ENCODE peak calls at places on chromosomes 13 and 19, in five cellular contexts. One of them, this sample, is unnamed.

GRCh38 chr19:54188224-54188871 is 1.0 kb downstream of the MBOAT7 start:
- DNase-seq in GM23338: peak; percentile 45
- DNase-seq in bronchial epithelial cell: no peak
- DNase-seq in activated B cell treated with CpG ODN at 0.5 μM for 24 hours: no peak
- DNase-seq in neural crest cell: no peak
- DNase-seq in this sample: no peak

GRCh38 chr19:47109541-47110375 is 3.8 kb downstream of the ZC3H4 start:
- DNase-seq in neural crest cell: peak; percentile 31
- DNase-seq in GM23338: peak; percentile 52
- DNase-seq in bronchial epithelial cell: peak; percentile 63
- DNase-seq in activated B cell treated with CpG ODN at 0.5 μM for 24 hours: no peak
- DNase-seq in this sample: no peak

GRCh38 chr13:64910061-64910460 is 2320.1 kb downstream of the PCDH9 start:
- DNase-seq in neural crest cell: no peak
- DNase-seq in activated B cell treated with CpG ODN at 0.5 μM for 24 hours: no peak
- DNase-seq in bronchial epithelial cell: peak; percentile 66
- DNase-seq in GM23338: no peak
- DNase-seq in this sample: no peak

GRCh38 chr19:40687525-40688016 is 2.9 kb downstream of the NUMBL start:
- DNase-seq in bronchial epithelial cell: peak; percentile 80
- DNase-seq in neural crest cell: no peak
- DNase-seq in activated B cell treated with CpG ODN at 0.5 μM for 24 hours: peak; percentile 54
- DNase-seq in GM23338: no peak
- DNase-seq in this sample: no peak

GRCh38 chr13:43030548-43030947 is 7.2 kb downstream of the DNAJC15 start:
- DNase-seq in bronchial epithelial cell: no peak
- DNase-seq in neural crest cell: no peak
- DNase-seq in activated B cell treated with CpG ODN at 0.5 μM for 24 hours: no peak
- DNase-seq in GM23338: no peak
- DNase-seq in this sample: no peak

GRCh38 chr13:29810898-29811297 is 39.5 kb downstream of the UBL3 start:
- DNase-seq in neural crest cell: no peak
- DNase-seq in bronchial epithelial cell: no peak
- DNase-seq in activated B cell treated with CpG ODN at 0.5 μM for 24 hours: no peak
- DNase-seq in GM23338: no peak
- DNase-seq in this sample: no peak

GRCh38 chr13:101451641-101452040 is 834 bp upstream of the ITGBL1 start:
- DNase-seq in bronchial epithelial cell: no peak
- DNase-seq in GM23338: no peak
- DNase-seq in neural crest cell: no peak
- DNase-seq in activated B cell treated with CpG ODN at 0.5 μM for 24 hours: no peak
- DNase-seq in this sample: no peak

GRCh38 chr13:98055623-98056022 is 87.3 kb upstream of the FARP1 start:
- DNase-seq in GM23338: no peak
- DNase-seq in neural crest cell: no peak
- DNase-seq in activated B cell treated with CpG ODN at 0.5 μM for 24 hours: no peak
- DNase-seq in bronchial epithelial cell: no peak
- DNase-seq in this sample: no peak

GRCh38 chr19:33953592-33953991 is 156.9 kb downstream of the KCTD15 start:
- DNase-seq in activated B cell treated with CpG ODN at 0.5 μM for 24 hours: no peak
- DNase-seq in GM23338: peak; percentile 25
- DNase-seq in neural crest cell: no peak
- DNase-seq in bronchial epithelial cell: no peak
- DNase-seq in this sample: no peak

GRCh38 chr19:38290631-38291147 is 13.4 kb upstream of the C19orf33 start:
- DNase-seq in bronchial epithelial cell: peak; percentile 94
- DNase-seq in neural crest cell: no peak
- DNase-seq in GM23338: no peak
- DNase-seq in activated B cell treated with CpG ODN at 0.5 μM for 24 hours: no peak
- DNase-seq in this sample: no peak

GRCh38 chr13:23656637-23657036 is 86.4 kb downstream of the TNFRSF19 start:
- DNase-seq in bronchial epithelial cell: peak; percentile 67
- DNase-seq in neural crest cell: no peak
- DNase-seq in GM23338: no peak
- DNase-seq in activated B cell treated with CpG ODN at 0.5 μM for 24 hours: no peak
- DNase-seq in this sample: no peak

GRCh38 chr19:16297575-16298178 is 26.9 kb upstream of the KLF2 start:
- DNase-seq in bronchial epithelial cell: no peak
- DNase-seq in GM23338: no peak
- DNase-seq in neural crest cell: no peak
- DNase-seq in activated B cell treated with CpG ODN at 0.5 μM for 24 hours: no peak
- DNase-seq in this sample: no peak

GRCh38 chr13:21616880-21617279 is 12.9 kb upstream of the MICU2 start:
- DNase-seq in neural crest cell: peak; percentile 27
- DNase-seq in GM23338: no peak
- DNase-seq in activated B cell treated with CpG ODN at 0.5 μM for 24 hours: no peak
- DNase-seq in bronchial epithelial cell: no peak
- DNase-seq in this sample: no peak

GRCh38 chr13:104855581-104855980 is 1679.9 kb downstream of the EFNB2 start:
- DNase-seq in bronchial epithelial cell: no peak
- DNase-seq in activated B cell treated with CpG ODN at 0.5 μM for 24 hours: no peak
- DNase-seq in GM23338: no peak
- DNase-seq in neural crest cell: no peak
- DNase-seq in this sample: no peak

GRCh38 chr13:25978961-25979360 is 72.9 kb downstream of the SHISA2 start:
- DNase-seq in activated B cell treated with CpG ODN at 0.5 μM for 24 hours: no peak
- DNase-seq in GM23338: no peak
- DNase-seq in bronchial epithelial cell: no peak
- DNase-seq in neural crest cell: no peak
- DNase-seq in this sample: no peak

GRCh38 chr19:36114763-36115452 is at the start of gene POLR2I:
- DNase-seq in neural crest cell: peak; percentile 99
- DNase-seq in activated B cell treated with CpG ODN at 0.5 μM for 24 hours: peak; percentile 93
- DNase-seq in GM23338: peak; percentile 100
- DNase-seq in bronchial epithelial cell: peak; percentile 98
- DNase-seq in this sample: peak; percentile 98

GRCh38 chr13:106796280-106797047 is 228.5 kb upstream of the ARGLU1 start:
- DNase-seq in activated B cell treated with CpG ODN at 0.5 μM for 24 hours: no peak
- DNase-seq in neural crest cell: no peak
- DNase-seq in bronchial epithelial cell: no peak
- DNase-seq in GM23338: peak; percentile 96
- DNase-seq in this sample: no peak

GRCh38 chr13:79459906-79460305 is 21.0 kb upstream of the NDFIP2 start:
- DNase-seq in bronchial epithelial cell: peak; percentile 74
- DNase-seq in neural crest cell: no peak
- DNase-seq in activated B cell treated with CpG ODN at 0.5 μM for 24 hours: no peak
- DNase-seq in GM23338: no peak
- DNase-seq in this sample: no peak

GRCh38 chr19:41868120-41868988 is 8.3 kb downstream of the RPS19 start:
- DNase-seq in activated B cell treated with CpG ODN at 0.5 μM for 24 hours: no peak
- DNase-seq in bronchial epithelial cell: no peak
- DNase-seq in GM23338: no peak
- DNase-seq in neural crest cell: no peak
- DNase-seq in this sample: no peak

GRCh38 chr13:100636004-100636403 is 38.6 kb downstream of the TMTC4 start:
- DNase-seq in neural crest cell: no peak
- DNase-seq in GM23338: no peak
- DNase-seq in activated B cell treated with CpG ODN at 0.5 μM for 24 hours: no peak
- DNase-seq in bronchial epithelial cell: no peak
- DNase-seq in this sample: no peak

GRCh38 chr19:51637362-51637978 is 7.3 kb upstream of the SIGLEC5 start:
- DNase-seq in activated B cell treated with CpG ODN at 0.5 μM for 24 hours: no peak
- DNase-seq in bronchial epithelial cell: peak; percentile 1
- DNase-seq in neural crest cell: no peak
- DNase-seq in GM23338: peak; percentile 59
- DNase-seq in this sample: no peak

GRCh38 chr13:108463365-108463764 is 166.0 kb upstream of the MYO16 start:
- DNase-seq in neural crest cell: no peak
- DNase-seq in bronchial epithelial cell: peak; percentile 98
- DNase-seq in GM23338: no peak
- DNase-seq in activated B cell treated with CpG ODN at 0.5 μM for 24 hours: no peak
- DNase-seq in this sample: no peak

GRCh38 chr13:84702174-84702573 is 819.9 kb upstream of the SLITRK1 start:
- DNase-seq in GM23338: no peak
- DNase-seq in activated B cell treated with CpG ODN at 0.5 μM for 24 hours: no peak
- DNase-seq in neural crest cell: no peak
- DNase-seq in bronchial epithelial cell: no peak
- DNase-seq in this sample: no peak

GRCh38 chr13:74438911-74439310 is 304.7 kb upstream of the KLF12 start:
- DNase-seq in GM23338: no peak
- DNase-seq in neural crest cell: no peak
- DNase-seq in bronchial epithelial cell: no peak
- DNase-seq in activated B cell treated with CpG ODN at 0.5 μM for 24 hours: no peak
- DNase-seq in this sample: no peak

GRCh38 chr13:102698649-102698980 is 3.8 kb upstream of the METTL21C start:
- DNase-seq in GM23338: no peak
- DNase-seq in bronchial epithelial cell: no peak
- DNase-seq in neural crest cell: no peak
- DNase-seq in activated B cell treated with CpG ODN at 0.5 μM for 24 hours: no peak
- DNase-seq in this sample: no peak

GRCh38 chr13:42968906-42969305 is 23.1 kb downstream of the EPSTI1 start:
- DNase-seq in bronchial epithelial cell: peak; percentile 63
- DNase-seq in neural crest cell: no peak
- DNase-seq in activated B cell treated with CpG ODN at 0.5 μM for 24 hours: no peak
- DNase-seq in GM23338: peak; percentile 81
- DNase-seq in this sample: no peak

GRCh38 chr13:27791146-27791900 is 960 bp upstream of the GSX1 start:
- DNase-seq in GM23338: peak; percentile 31
- DNase-seq in activated B cell treated with CpG ODN at 0.5 μM for 24 hours: no peak
- DNase-seq in bronchial epithelial cell: no peak
- DNase-seq in neural crest cell: no peak
- DNase-seq in this sample: no peak

GRCh38 chr13:34939771-34940170 is 2.3 kb upstream of the NBEA start:
- DNase-seq in GM23338: no peak
- DNase-seq in neural crest cell: no peak
- DNase-seq in activated B cell treated with CpG ODN at 0.5 μM for 24 hours: no peak
- DNase-seq in bronchial epithelial cell: no peak
- DNase-seq in this sample: no peak

GRCh38 chr13:34942732-34943674 is 933 bp downstream of the NBEA start:
- DNase-seq in neural crest cell: peak; percentile 5
- DNase-seq in GM23338: peak; percentile 78
- DNase-seq in bronchial epithelial cell: no peak
- DNase-seq in activated B cell treated with CpG ODN at 0.5 μM for 24 hours: peak; percentile 21
- DNase-seq in this sample: peak; percentile 60

GRCh38 chr13:34943675-34944634 is 1.9 kb downstream of the NBEA start:
- DNase-seq in GM23338: no peak
- DNase-seq in bronchial epithelial cell: no peak
- DNase-seq in neural crest cell: no peak
- DNase-seq in activated B cell treated with CpG ODN at 0.5 μM for 24 hours: no peak
- DNase-seq in this sample: no peak

GRCh38 chr13:34941436-34941834 is 635 bp upstream of the NBEA start:
- DNase-seq in activated B cell treated with CpG ODN at 0.5 μM for 24 hours: no peak
- DNase-seq in neural crest cell: no peak
- DNase-seq in GM23338: no peak
- DNase-seq in bronchial epithelial cell: no peak
- DNase-seq in this sample: no peak

DNA sequence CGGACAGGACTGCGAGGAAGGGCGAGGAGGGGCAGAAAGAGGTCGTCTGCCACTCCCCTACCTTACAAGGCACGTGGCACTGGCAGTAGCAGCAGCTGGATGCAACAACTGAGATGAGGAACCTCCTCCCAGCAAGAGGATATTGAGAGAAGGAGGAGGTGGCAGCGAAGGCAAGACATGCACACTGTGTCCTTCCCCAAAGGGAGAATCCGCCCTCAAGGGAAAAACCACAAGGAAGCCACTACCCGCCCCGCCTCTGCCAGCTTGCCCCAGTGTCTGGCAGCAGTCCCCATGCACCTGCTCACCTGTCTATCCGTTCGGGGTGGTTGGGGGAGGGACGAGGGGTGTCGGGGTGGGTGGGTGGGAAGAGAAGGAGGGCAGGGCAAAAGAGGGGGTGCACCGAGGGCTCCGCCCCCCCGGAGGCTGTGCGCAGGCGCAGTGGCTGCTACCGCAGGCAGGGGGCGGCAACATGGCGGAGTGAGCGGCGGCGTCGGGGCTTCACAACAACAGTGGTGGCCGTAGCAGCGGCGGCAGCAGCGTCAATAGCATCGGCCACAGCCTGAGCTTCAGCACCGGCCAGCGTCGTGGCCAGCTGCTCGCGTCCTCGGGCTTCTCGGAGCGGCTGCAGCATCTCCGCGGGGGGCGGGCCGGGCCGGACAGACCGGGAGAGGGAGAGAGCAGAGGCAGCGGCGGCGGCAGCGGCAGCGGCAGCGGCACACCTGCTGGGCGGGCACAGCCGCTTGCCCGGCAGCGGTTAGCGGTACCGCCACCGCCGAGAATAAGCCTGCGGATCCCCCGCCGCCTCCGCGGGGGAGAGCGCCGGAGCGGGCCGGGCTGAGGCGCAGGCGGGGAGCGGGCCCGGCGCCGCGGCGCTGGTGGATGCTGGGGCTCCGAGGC is at the start of gene NBEA:
- DNase-seq in neural crest cell: peak; percentile 76
- DNase-seq in bronchial epithelial cell: peak; percentile 13
- DNase-seq in activated B cell treated with CpG ODN at 0.5 μM for 24 hours: peak; percentile 82
- DNase-seq in GM23338: peak; percentile 84
- DNase-seq in this sample: peak; percentile 84
- TF ChIP-seq CTCF in neural crest cell: peak; percentile 33
- TF ChIP-seq CTCF in bronchial epithelial cell: peak; percentile 7
- TF ChIP-seq CTCF in activated B cell treated with CpG ODN at 0.5 μM for 24 hours: no peak
- TF ChIP-seq CTCF in GM23338: no peak
- TF ChIP-seq CTCF in this sample: peak; percentile 73

DNA sequence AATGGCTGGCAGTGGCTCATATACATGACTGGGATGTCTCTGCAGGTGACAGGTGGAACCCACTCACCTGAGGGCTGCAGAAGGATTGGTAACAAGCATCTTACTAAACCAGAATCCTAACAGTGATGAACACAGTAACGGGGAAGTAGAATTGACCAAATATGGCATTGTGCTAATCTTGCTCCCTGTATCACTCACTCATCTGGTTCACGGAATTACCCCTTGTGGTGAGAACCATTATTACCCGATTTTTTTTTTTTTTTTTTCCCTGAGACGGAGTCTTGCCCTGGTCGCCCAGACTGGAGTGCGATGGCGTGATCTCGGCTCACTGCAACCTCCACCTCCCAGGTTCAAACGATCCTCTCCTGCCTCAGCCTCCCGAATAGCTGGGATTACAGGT is 69.5 kb downstream of the PTPRS start:
- DNase-seq in activated B cell treated with CpG ODN at 0.5 μM for 24 hours: no peak
- DNase-seq in neural crest cell: no peak
- DNase-seq in bronchial epithelial cell: no peak
- DNase-seq in GM23338: peak; percentile 63
- DNase-seq in this sample: no peak
- TF ChIP-seq CTCF in activated B cell treated with CpG ODN at 0.5 μM for 24 hours: no peak
- TF ChIP-seq CTCF in neural crest cell: peak; percentile 56
- TF ChIP-seq CTCF in bronchial epithelial cell: peak; percentile 11
- TF ChIP-seq CTCF in GM23338: peak; percentile 36
- TF ChIP-seq CTCF in this sample: peak; percentile 70

DNA sequence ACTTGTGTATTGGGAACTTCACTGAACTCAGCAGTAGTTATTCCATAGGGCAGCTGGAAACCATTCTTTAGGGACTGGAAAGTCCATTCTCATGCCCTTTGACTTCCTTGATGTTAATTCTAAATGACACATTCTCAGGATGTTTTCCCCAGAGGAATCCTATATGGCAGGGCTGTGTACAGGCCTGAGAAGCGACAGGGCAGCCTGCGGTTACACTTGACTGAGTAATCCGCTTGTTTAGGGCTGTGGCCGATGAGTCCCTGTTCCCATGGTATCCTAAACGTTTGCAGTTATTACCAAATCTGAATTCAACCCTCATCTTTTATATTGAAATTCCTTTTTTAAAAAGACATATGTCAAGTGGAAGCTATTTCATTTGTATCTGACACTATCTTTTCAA is 83.5 kb downstream of the COL4A2 start:
- DNase-seq in activated B cell treated with CpG ODN at 0.5 μM for 24 hours: no peak
- DNase-seq in GM23338: no peak
- DNase-seq in neural crest cell: no peak
- DNase-seq in bronchial epithelial cell: peak; percentile 88
- DNase-seq in this sample: no peak
- TF ChIP-seq CTCF in activated B cell treated with CpG ODN at 0.5 μM for 24 hours: no peak
- TF ChIP-seq CTCF in GM23338: no peak
- TF ChIP-seq CTCF in neural crest cell: no peak
- TF ChIP-seq CTCF in bronchial epithelial cell: no peak
- TF ChIP-seq CTCF in this sample: no peak

GRCh38 chr13:93227906-93228801 is 1.5 kb downstream of the GPC6 start:
- DNase-seq in neural crest cell: peak; percentile 67
- DNase-seq in bronchial epithelial cell: peak; percentile 45
- DNase-seq in GM23338: peak; percentile 91
- DNase-seq in activated B cell treated with CpG ODN at 0.5 μM for 24 hours: no peak
- DNase-seq in this sample: peak; percentile 82
- TF ChIP-seq CTCF in neural crest cell: peak; percentile 73
- TF ChIP-seq CTCF in bronchial epithelial cell: peak; percentile 58
- TF ChIP-seq CTCF in GM23338: peak; percentile 41
- TF ChIP-seq CTCF in activated B cell treated with CpG ODN at 0.5 μM for 24 hours: no peak
- TF ChIP-seq CTCF in this sample: peak; percentile 65